ENCODE peak calls at places on chromosomes 13 and 19, in five cellular contexts. R is AG08395; P is NCI-H345; I is progenitor cell of endocrine pancreas; K is activated CD4-positive, alpha-beta T cell treated with anti-CD3 and anti-CD28 coated beads, Interleukin-2, amount 50 U/mL, for 1 hour. G is an unnamed sample.

GRCh38 chr13:106367361-106367781 is 168.1 kb downstream of the EFNB2 start:
- DNase-seq in P (no peak), I (no peak), K (no peak), R (no peak), G (no peak)

GRCh38 chr19:23116802-23117571 is at the start of gene ZNF730:
- DNase-seq in I (peak; percentile 84), K (peak; percentile 2), P (peak; percentile 61), R (peak; percentile 57), G (no peak)

GRCh38 chr19:1618157-1619093 is 13.2 kb upstream of the UQCR11 start:
- DNase-seq in R (peak; percentile 49), I (no peak), K (peak; percentile 26), P (no peak), G (no peak)

GRCh38 chr13:106507560-106508274 is 27.7 kb downstream of the EFNB2 start:
- DNase-seq in I (no peak), K (no peak), P (no peak), R (peak; percentile 84), G (no peak)

GRCh38 chr13:73462241-73462640 is 403.4 kb downstream of the KLF5 start:
- DNase-seq in K (no peak), P (no peak), I (no peak), R (no peak), G (no peak)

GRCh38 chr13:48748681-48749080 is 95.0 kb downstream of the CYSLTR2 start:
- DNase-seq in I (no peak), R (no peak), K (no peak), P (no peak), G (no peak)

GRCh38 chr19:49506575-49507105 is 5.8 kb upstream of the FCGRT start:
- DNase-seq in P (peak; percentile 36), I (no peak), K (peak; percentile 75), R (peak; percentile 62), G (peak; percentile 72)

GRCh38 chr19:43780706-43781525 is at the start of gene KCNN4:
- DNase-seq in I (no peak), K (peak; percentile 50), R (peak; percentile 47), P (no peak), G (peak; percentile 39)

GRCh38 chr19:47240996-47241918 is 10.3 kb upstream of the BBC3 start:
- DNase-seq in P (peak; percentile 82), I (peak; percentile 71), R (peak; percentile 79), K (peak; percentile 92), G (peak; percentile 81)

GRCh38 chr19:39407644-39408391 is 1.2 kb downstream of the ZFP36 start:
- DNase-seq in I (no peak), R (no peak), P (no peak), K (peak; percentile 64), G (peak; percentile 44)

GRCh38 chr13:75226092-75226491 is 255.9 kb downstream of the TBC1D4 start:
- DNase-seq in K (no peak), R (no peak), P (no peak), I (no peak), G (no peak)

GRCh38 chr13:50011461-50011860 is 3.8 kb upstream of the KCNRG start:
- DNase-seq in P (no peak), I (no peak), K (no peak), R (no peak), G (no peak)

GRCh38 chr19:15595069-15595468 is 19.9 kb upstream of the CYP4F8 start:
- DNase-seq in R (no peak), I (no peak), K (no peak), P (no peak), G (no peak)

GRCh38 chr19:7663711-7664110 is 5.1 kb upstream of the RETN start:
- DNase-seq in K (no peak), I (no peak), R (no peak), P (no peak), G (no peak)

GRCh38 chr19:3463039-3463958 is 17.0 kb downstream of the SMIM24 start:
- DNase-seq in P (no peak), I (no peak), K (no peak), R (no peak), G (no peak)

GRCh38 chr19:56133858-56134654 is 7.0 kb upstream of the ZNF444 start:
- DNase-seq in R (no peak), I (no peak), K (no peak), P (no peak), G (no peak)

GRCh38 chr13:100540621-100541020 is 48.0 kb downstream of the GGACT start:
- DNase-seq in P (no peak), R (peak; percentile 18), K (no peak), I (no peak), G (no peak)

GRCh38 chr19:11018179-11018578 is 57.3 kb downstream of the SMARCA4 start:
- DNase-seq in R (no peak), P (no peak), I (no peak), K (no peak), G (no peak)

GRCh38 chr19:51600940-51601575 is 29.1 kb downstream of the SIGLEC5 start:
- DNase-seq in R (no peak), I (no peak), P (no peak), K (no peak), G (no peak)

GRCh38 chr13:25860862-25861261 is 191.0 kb downstream of the SHISA2 start:
- DNase-seq in P (no peak), R (no peak), K (no peak), I (no peak), G (no peak)

GRCh38 chr13:106597190-106597589 is 29.3 kb upstream of the ARGLU1 start:
- DNase-seq in I (no peak), P (no peak), R (peak; percentile 77), K (no peak), G (no peak)

GRCh38 chr13:49373699-49374098 is 70.2 kb downstream of the CAB39L start:
- DNase-seq in K (no peak), I (no peak), P (no peak), R (no peak), G (no peak)

GRCh38 chr19:48963371-48964204 is 1.5 kb upstream of the FTL start:
- DNase-seq in R (peak; percentile 80), P (no peak), K (peak; percentile 37), I (peak; percentile 74), G (peak; percentile 36)

GRCh38 chr19:14115761-14116160 is 1.8 kb downstream of the PRKACA start:
- DNase-seq in P (no peak), R (no peak), K (no peak), I (no peak), G (no peak)

GRCh38 chr19:31301306-31301980 is 47.8 kb downstream of the TSHZ3 start:
- DNase-seq in P (no peak), K (no peak), R (no peak), I (no peak), G (no peak)

GRCh38 chr19:55284405-55285058 is 735 bp downstream of the BRSK1 start:
- DNase-seq in P (no peak), R (no peak), I (no peak), K (no peak), G (no peak)

GRCh38 chr13:74306496-74306895 is 172.3 kb upstream of the KLF12 start:
- DNase-seq in P (peak; percentile 9), I (no peak), R (no peak), K (no peak), G (no peak)

GRCh38 chr13:52159159-52159982 is at the start of gene NEK3:
- DNase-seq in I (peak; percentile 45), R (peak; percentile 79), K (peak; percentile 39), P (peak; percentile 50), G (peak; percentile 37)

GRCh38 chr19:31263317-31263716 is 85.9 kb downstream of the TSHZ3 start:
- DNase-seq in R (no peak), I (no peak), K (no peak), P (no peak), G (no peak)

G was measured in effector memory CD4-positive, alpha-beta T cell.